ENCODE peak calls at places on chromosomes 5 and 9, in six cellular contexts. A is GM18507; I is hypothalamus; P is RPMI8226; V is activated T-cell treated with anti-CD3 and anti-CD28 coated beads for 1 hour; C is stimulated activated naive CD8-positive, alpha-beta T cell treated with anti-CD3 and anti-CD28 coated beads, Interleukin-15, amount 100 ng/mL, for 72 hours. T is an unnamed sample.

GRCh38 chr9:93460689-93461413 is 7.5 kb upstream of the FAM120AOS start:
- DNase-seq in A (no peak), C (no peak), P (no peak), V (no peak), I (no peak), T (no peak)

GRCh38 chr5:140926903-140927573 is 939 bp downstream of the PCDHAC1 start:
- DNase-seq in V (no peak), P (no peak), I (no peak), C (no peak), A (no peak), T (no peak)

GRCh38 chr5:146877783-146878470 is 630 bp downstream of the PPP2R2B start:
- DNase-seq in P (peak; percentile 6), V (no peak), I (peak; percentile 58), C (peak; percentile 21), A (no peak), T (peak; percentile 13)

GRCh38 chr5:144504929-144505578 is 334.4 kb downstream of the KCTD16 start:
- DNase-seq in P (peak; percentile 49), I (no peak), C (no peak), V (no peak), A (no peak), T (no peak)

GRCh38 chr5:96427823-96428222 is 5.2 kb downstream of the PCSK1 start:
- DNase-seq in A (no peak), V (no peak), C (no peak), I (no peak), P (no peak), T (no peak)

GRCh38 chr9:116083837-116084236 is 69.8 kb upstream of the PAPPA start:
- DNase-seq in A (no peak), P (no peak), C (no peak), I (no peak), V (no peak), T (no peak)

GRCh38 chr5:90014420-90014819 is 395.1 kb downstream of the CETN3 start:
- DNase-seq in I (no peak), P (no peak), A (no peak), V (no peak), C (no peak), T (no peak)

GRCh38 chr5:154485850-154486426 is 7.9 kb upstream of the HAND1 start:
- DNase-seq in C (no peak), I (no peak), A (no peak), P (no peak), V (no peak), T (no peak)

GRCh38 chr5:150272531-150272930 is 17.0 kb downstream of the CAMK2A start:
- DNase-seq in I (peak; percentile 38), P (peak; percentile 61), C (no peak), V (no peak), A (no peak), T (no peak)

GRCh38 chr9:107154291-107154690 is 128.8 kb upstream of the RAD23B start:
- DNase-seq in V (no peak), C (no peak), A (no peak), P (no peak), I (no peak), T (no peak)

GRCh38 chr9:6997330-6997729 is 239.6 kb downstream of the KDM4C start:
- DNase-seq in I (no peak), V (no peak), P (no peak), C (no peak), A (no peak), T (no peak)

GRCh38 chr9:122179690-122180074 is 20.0 kb downstream of the MORN5 start:
- DNase-seq in V (no peak), C (no peak), A (no peak), I (no peak), P (no peak), T (no peak)